ENCODE peak calls at places on chromosomes 11 and 22, in nine cellular contexts. One of them, this sample, is unnamed. For H3K4me1, the result is how much of the 10 kb centered on the place peaks cover.

GRCh38 chr22:18035740-18036139 is 11.4 kb upstream of the MICAL3 start:
- DNase-seq in H9: peak
- DNase-seq in heart right ventricle: no peak
- DNase-seq in gastrocnemius medialis: peak
- DNase-seq in IMR-90: peak
- DNase-seq in HCT116: peak
- DNase-seq in spleen: peak
- DNase-seq in thoracic aorta: no peak
- DNase-seq in colonic mucosa: no peak
- DNase-seq in this sample: no peak

GRCh38 chr11:68312117-68312779 is at the start of gene LRP5:
- DNase-seq in H9: no peak
- DNase-seq in heart right ventricle: no peak
- DNase-seq in gastrocnemius medialis: no peak
- DNase-seq in IMR-90: peak
- DNase-seq in HCT116: no peak
- DNase-seq in spleen: no peak
- DNase-seq in thoracic aorta: no peak
- DNase-seq in colonic mucosa: no peak
- DNase-seq in this sample: no peak

GRCh38 chr11:96567193-96567592 is 177.4 kb downstream of the JRKL start:
- DNase-seq in H9: no peak
- DNase-seq in heart right ventricle: no peak
- DNase-seq in gastrocnemius medialis: no peak
- DNase-seq in IMR-90: no peak
- DNase-seq in HCT116: no peak
- DNase-seq in spleen: no peak
- DNase-seq in thoracic aorta: no peak
- DNase-seq in colonic mucosa: no peak
- DNase-seq in this sample: no peak

GRCh38 chr11:64744544-64745218 is 739 bp upstream of the RASGRP2 start:
- DNase-seq in H9: no peak
- DNase-seq in heart right ventricle: no peak
- DNase-seq in gastrocnemius medialis: no peak
- DNase-seq in IMR-90: no peak
- DNase-seq in HCT116: no peak
- DNase-seq in spleen: peak
- DNase-seq in thoracic aorta: no peak
- DNase-seq in colonic mucosa: no peak
- DNase-seq in this sample: no peak

GRCh38 chr11:64976651-64977050 is 4.7 kb upstream of the MAJIN start:
- DNase-seq in H9: no peak
- DNase-seq in heart right ventricle: no peak
- DNase-seq in gastrocnemius medialis: no peak
- DNase-seq in IMR-90: no peak
- DNase-seq in HCT116: no peak
- DNase-seq in spleen: no peak
- DNase-seq in thoracic aorta: no peak
- DNase-seq in colonic mucosa: no peak
- DNase-seq in this sample: no peak

GRCh38 chr11:113698515-113698914 is 7.6 kb downstream of the TMPRSS5 start:
- DNase-seq in H9: no peak
- DNase-seq in heart right ventricle: no peak
- DNase-seq in gastrocnemius medialis: no peak
- DNase-seq in IMR-90: no peak
- DNase-seq in HCT116: no peak
- DNase-seq in spleen: no peak
- DNase-seq in thoracic aorta: no peak
- DNase-seq in colonic mucosa: no peak
- DNase-seq in this sample: no peak

GRCh38 chr22:21445437-21446127 is 21.6 kb upstream of the TMEM191C start:
- DNase-seq in H9: peak
- DNase-seq in heart right ventricle: peak
- DNase-seq in gastrocnemius medialis: no peak
- DNase-seq in IMR-90: no peak
- DNase-seq in HCT116: no peak
- DNase-seq in spleen: no peak
- DNase-seq in thoracic aorta: no peak
- DNase-seq in colonic mucosa: no peak
- DNase-seq in this sample: peak

GRCh38 chr22:37503850-37504249 is 15.4 kb downstream of the CARD10 start:
- DNase-seq in H9: no peak
- DNase-seq in heart right ventricle: no peak
- DNase-seq in gastrocnemius medialis: no peak
- DNase-seq in IMR-90: no peak
- DNase-seq in HCT116: no peak
- DNase-seq in spleen: no peak
- DNase-seq in thoracic aorta: no peak
- DNase-seq in colonic mucosa: peak
- DNase-seq in this sample: no peak

GRCh38 chr11:122852071-122852831 is 14.0 kb downstream of the CRTAM start:
- DNase-seq in H9: no peak
- DNase-seq in heart right ventricle: no peak
- DNase-seq in gastrocnemius medialis: no peak
- DNase-seq in IMR-90: peak
- DNase-seq in HCT116: no peak
- DNase-seq in spleen: no peak
- DNase-seq in thoracic aorta: no peak
- DNase-seq in colonic mucosa: no peak
- DNase-seq in this sample: no peak

GRCh38 chr11:130118636-130119387 is 40.8 kb upstream of the ST14 start:
- DNase-seq in H9: no peak
- DNase-seq in heart right ventricle: no peak
- DNase-seq in gastrocnemius medialis: no peak
- DNase-seq in IMR-90: no peak
- DNase-seq in HCT116: no peak
- DNase-seq in spleen: no peak
- DNase-seq in thoracic aorta: no peak
- DNase-seq in colonic mucosa: no peak
- DNase-seq in this sample: no peak

GRCh38 chr11:125594958-125595357 is 2.3 kb downstream of the STT3A start:
- DNase-seq in H9: no peak
- DNase-seq in heart right ventricle: no peak
- DNase-seq in gastrocnemius medialis: no peak
- DNase-seq in IMR-90: no peak
- DNase-seq in HCT116: no peak
- DNase-seq in spleen: no peak
- DNase-seq in thoracic aorta: no peak
- DNase-seq in colonic mucosa: no peak
- DNase-seq in this sample: no peak

GRCh38 chr11:12241401-12241800 is 131.0 kb downstream of the MICAL2 start:
- DNase-seq in H9: no peak
- DNase-seq in heart right ventricle: no peak
- DNase-seq in gastrocnemius medialis: no peak
- DNase-seq in IMR-90: no peak
- DNase-seq in HCT116: no peak
- DNase-seq in spleen: no peak
- DNase-seq in thoracic aorta: no peak
- DNase-seq in colonic mucosa: no peak
- DNase-seq in this sample: no peak

GRCh38 chr11:96178014-96178745 is 164.8 kb downstream of the MAML2 start:
- DNase-seq in H9: no peak
- DNase-seq in heart right ventricle: no peak
- DNase-seq in gastrocnemius medialis: no peak
- DNase-seq in IMR-90: no peak
- DNase-seq in HCT116: no peak
- DNase-seq in spleen: no peak
- DNase-seq in thoracic aorta: no peak
- DNase-seq in colonic mucosa: no peak
- DNase-seq in this sample: no peak

GRCh38 chr11:106853850-106854401 is 164.3 kb downstream of the GUCY1A2 start:
- DNase-seq in H9: no peak
- DNase-seq in heart right ventricle: no peak
- DNase-seq in gastrocnemius medialis: no peak
- DNase-seq in IMR-90: no peak
- DNase-seq in HCT116: no peak
- DNase-seq in spleen: peak
- DNase-seq in thoracic aorta: no peak
- DNase-seq in colonic mucosa: no peak
- DNase-seq in this sample: no peak

GRCh38 chr11:29527391-29527936 is 489.4 kb downstream of the KCNA4 start:
- DNase-seq in H9: no peak
- DNase-seq in heart right ventricle: no peak
- DNase-seq in gastrocnemius medialis: no peak
- DNase-seq in IMR-90: peak
- DNase-seq in HCT116: peak
- DNase-seq in spleen: no peak
- DNase-seq in thoracic aorta: no peak
- DNase-seq in colonic mucosa: no peak
- DNase-seq in this sample: no peak

DNA sequence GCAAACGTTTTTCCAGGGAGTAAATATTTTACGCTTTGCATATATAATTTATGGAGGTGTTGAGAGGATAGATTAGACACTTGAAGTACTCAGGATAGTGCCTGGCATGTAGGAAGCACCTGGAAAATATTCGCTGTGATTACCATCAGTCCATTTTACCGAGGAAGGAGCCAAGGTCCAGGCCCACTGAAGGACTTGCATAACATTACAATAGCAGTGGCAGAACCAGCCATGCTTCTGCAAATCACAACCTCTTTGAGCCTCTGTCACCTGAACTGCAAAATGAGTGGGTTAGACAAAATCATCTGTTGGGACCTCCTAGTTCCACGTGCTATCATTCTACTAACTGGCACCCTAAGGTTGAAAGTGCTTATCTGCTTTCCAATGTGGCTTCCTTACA is 5.4 kb downstream of the FUT4 start:
- DNase-seq in H9: no peak
- DNase-seq in heart right ventricle: no peak
- DNase-seq in gastrocnemius medialis: no peak
- DNase-seq in IMR-90: no peak
- DNase-seq in HCT116: no peak
- DNase-seq in spleen: no peak
- DNase-seq in thoracic aorta: no peak
- DNase-seq in colonic mucosa: no peak
- DNase-seq in this sample: no peak
- H3K4me1 ChIP-seq in H9: under half
- H3K4me1 ChIP-seq in heart right ventricle: under half
- H3K4me1 ChIP-seq in gastrocnemius medialis: under half
- H3K4me1 ChIP-seq in IMR-90: under half
- H3K4me1 ChIP-seq in HCT116: under half
- H3K4me1 ChIP-seq in spleen: half or more
- H3K4me1 ChIP-seq in thoracic aorta: under half
- H3K4me1 ChIP-seq in colonic mucosa: under half
- H3K4me1 ChIP-seq in this sample: under half

GRCh38 chr11:19805346-19805745 is 92.7 kb downstream of the NAV2 start:
- DNase-seq in H9: no peak
- DNase-seq in heart right ventricle: no peak
- DNase-seq in gastrocnemius medialis: no peak
- DNase-seq in IMR-90: no peak
- DNase-seq in HCT116: no peak
- DNase-seq in spleen: no peak
- DNase-seq in thoracic aorta: no peak
- DNase-seq in colonic mucosa: no peak
- DNase-seq in this sample: no peak

GRCh38 chr11:19803506-19803998 is 90.9 kb downstream of the NAV2 start:
- DNase-seq in H9: no peak
- DNase-seq in heart right ventricle: no peak
- DNase-seq in gastrocnemius medialis: no peak
- DNase-seq in IMR-90: no peak
- DNase-seq in HCT116: no peak
- DNase-seq in spleen: no peak
- DNase-seq in thoracic aorta: no peak
- DNase-seq in colonic mucosa: peak
- DNase-seq in this sample: no peak

GRCh38 chr11:19800162-19800561 is 87.5 kb downstream of the NAV2 start:
- DNase-seq in H9: no peak
- DNase-seq in heart right ventricle: no peak
- DNase-seq in gastrocnemius medialis: no peak
- DNase-seq in IMR-90: no peak
- DNase-seq in HCT116: no peak
- DNase-seq in spleen: no peak
- DNase-seq in thoracic aorta: no peak
- DNase-seq in colonic mucosa: no peak
- DNase-seq in this sample: no peak

GRCh38 chr11:19802773-19803293 is 90.2 kb downstream of the NAV2 start:
- DNase-seq in H9: no peak
- DNase-seq in heart right ventricle: no peak
- DNase-seq in gastrocnemius medialis: no peak
- DNase-seq in IMR-90: peak
- DNase-seq in HCT116: no peak
- DNase-seq in spleen: no peak
- DNase-seq in thoracic aorta: no peak
- DNase-seq in colonic mucosa: no peak
- DNase-seq in this sample: no peak

DNA sequence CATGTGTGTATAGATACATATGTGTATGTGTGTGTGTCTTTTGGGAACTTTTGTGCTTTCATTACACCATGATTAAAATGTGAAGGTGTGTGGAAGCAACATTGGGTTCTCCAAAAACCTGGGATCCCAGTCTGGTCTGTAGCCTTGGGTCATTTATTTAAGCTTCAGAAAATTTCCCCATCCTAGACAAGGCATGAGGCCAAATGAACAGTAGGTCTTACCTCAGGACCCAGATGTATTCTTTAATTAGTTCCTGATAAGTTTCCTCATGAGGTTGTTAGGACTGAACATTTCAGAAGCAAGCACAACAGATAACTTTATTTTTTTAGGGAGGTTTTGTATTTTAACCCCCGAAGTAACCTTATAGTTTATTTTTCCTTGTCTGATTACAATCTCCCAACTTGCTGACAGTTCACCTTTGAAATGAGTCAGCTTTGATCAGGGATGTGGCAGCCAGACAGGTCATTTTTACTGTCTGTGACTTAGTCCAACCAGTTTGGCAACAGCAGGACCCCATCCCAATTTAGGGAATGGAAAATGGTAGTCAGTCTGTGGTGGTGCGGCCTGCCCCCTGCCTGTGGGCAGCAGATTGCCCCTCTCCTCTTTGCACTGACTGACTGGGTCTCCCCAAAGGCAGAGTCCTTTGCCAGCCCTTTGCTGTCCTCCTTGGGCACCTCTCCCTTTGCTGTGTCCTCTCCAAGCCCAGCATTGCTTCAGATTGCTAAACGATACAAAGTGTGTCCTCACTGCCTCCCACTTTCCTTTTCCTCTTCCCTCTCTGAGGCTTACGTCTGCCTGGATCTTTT is 88.3 kb downstream of the NAV2 start:
- DNase-seq in H9: peak
- DNase-seq in heart right ventricle: no peak
- DNase-seq in gastrocnemius medialis: no peak
- DNase-seq in IMR-90: no peak
- DNase-seq in HCT116: no peak
- DNase-seq in spleen: no peak
- DNase-seq in thoracic aorta: no peak
- DNase-seq in colonic mucosa: no peak
- DNase-seq in this sample: no peak
- TF ChIP-seq CTCF in H9: peak
- TF ChIP-seq CTCF in heart right ventricle: no peak
- TF ChIP-seq CTCF in gastrocnemius medialis: no peak
- TF ChIP-seq CTCF in IMR-90: no peak
- TF ChIP-seq CTCF in HCT116: peak
- TF ChIP-seq CTCF in spleen: no peak
- TF ChIP-seq CTCF in thoracic aorta: no peak
- TF ChIP-seq CTCF in colonic mucosa: no peak
- TF ChIP-seq CTCF in this sample: no peak

GRCh38 chr11:60847906-60848305 is 6.0 kb downstream of the CCDC86 start:
- DNase-seq in H9: no peak
- DNase-seq in heart right ventricle: no peak
- DNase-seq in gastrocnemius medialis: no peak
- DNase-seq in IMR-90: no peak
- DNase-seq in HCT116: no peak
- DNase-seq in spleen: no peak
- DNase-seq in thoracic aorta: no peak
- DNase-seq in colonic mucosa: no peak
- DNase-seq in this sample: no peak
- H3K4me1 ChIP-seq in H9: under half
- H3K4me1 ChIP-seq in heart right ventricle: under half
- H3K4me1 ChIP-seq in gastrocnemius medialis: under half
- H3K4me1 ChIP-seq in IMR-90: under half
- H3K4me1 ChIP-seq in HCT116: under half
- H3K4me1 ChIP-seq in spleen: under half
- H3K4me1 ChIP-seq in thoracic aorta: under half
- H3K4me1 ChIP-seq in colonic mucosa: under half
- H3K4me1 ChIP-seq in this sample: under half

GRCh38 chr11:14819596-14819995 is 72.4 kb downstream of the CYP2R1 start:
- DNase-seq in H9: no peak
- DNase-seq in heart right ventricle: no peak
- DNase-seq in gastrocnemius medialis: no peak
- DNase-seq in IMR-90: no peak
- DNase-seq in HCT116: no peak
- DNase-seq in spleen: no peak
- DNase-seq in thoracic aorta: no peak
- DNase-seq in colonic mucosa: no peak
- DNase-seq in this sample: no peak
- TF ChIP-seq CTCF in H9: no peak
- TF ChIP-seq CTCF in heart right ventricle: no peak
- TF ChIP-seq CTCF in gastrocnemius medialis: no peak
- TF ChIP-seq CTCF in IMR-90: no peak
- TF ChIP-seq CTCF in HCT116: no peak
- TF ChIP-seq CTCF in spleen: no peak
- TF ChIP-seq CTCF in thoracic aorta: no peak
- TF ChIP-seq CTCF in colonic mucosa: no peak
- TF ChIP-seq CTCF in this sample: no peak